ENCODE peak calls at places on chromosomes 12 and 14, in nine cellular contexts. C, U, N, O, F, A, I, V and T are unnamed samples.
A peak's percentile ranks its signal among the peaks of the same experiment; 100 is the strongest.

GRCh38 chr12:127550271-127550670 is 716.7 kb upstream of the TMEM132C start:
- DNase-seq in A (no peak), N (peak; percentile 76), C (no peak), I (no peak), O (no peak), V (no peak), U (peak; percentile 74), F (no peak), T (no peak)

GRCh38 chr12:31204995-31205582 is 120.9 kb downstream of the SINHCAF start:
- DNase-seq in U (peak; percentile 24), O (no peak), N (peak; percentile 25), A (no peak), C (no peak), V (no peak), I (no peak), F (no peak), T (no peak)

GRCh38 chr12:11880424-11880823 is 190.3 kb upstream of the BCL2L14 start:
- DNase-seq in C (no peak), V (no peak), I (no peak), F (no peak), N (no peak), A (no peak), O (no peak), U (no peak), T (no peak)

GRCh38 chr14:81385824-81386223 is 14.3 kb downstream of the STON2 start:
- DNase-seq in A (no peak), F (no peak), I (no peak), U (no peak), O (no peak), V (no peak), C (no peak), N (no peak), T (no peak)

GRCh38 chr14:61247935-61248334 is 33.2 kb downstream of the TMEM30B start:
- DNase-seq in C (no peak), I (no peak), F (no peak), N (peak; percentile 13), U (peak; percentile 83), A (no peak), O (no peak), V (no peak), T (no peak)

GRCh38 chr14:103028161-103028767 is 29.1 kb downstream of the CDC42BPB start:
- DNase-seq in V (no peak), O (no peak), U (no peak), N (no peak), F (peak; percentile 57), I (no peak), C (no peak), A (no peak), T (no peak)

GRCh38 chr12:56900583-56900982 is 33.6 kb downstream of the SDR9C7 start:
- DNase-seq in A (no peak), N (peak; percentile 66), O (no peak), V (no peak), U (no peak), I (no peak), F (no peak), C (no peak), T (no peak)

GRCh38 chr12:1929241-1929984 is 11.0 kb upstream of the CACNA2D4 start:
- DNase-seq in F (peak; percentile 13), I (no peak), U (no peak), N (no peak), C (no peak), O (no peak), V (no peak), A (no peak), T (no peak)

GRCh38 chr14:103055693-103056092 is 1.7 kb downstream of the CDC42BPB start:
- DNase-seq in C (no peak), U (no peak), A (no peak), O (no peak), F (no peak), N (no peak), V (no peak), I (no peak), T (no peak)